ENCODE peak calls at places on chromosomes 1 and 21, in eight cellular contexts. Z is bronchial epithelial cell; Y is astrocyte of the cerebellum; I is neural crest cell; E is left ventricle myocardium inferior; J is NCI-H1436; Q is NCI-H69; N is activated T-helper 1 cell treated with anti-CD3 and anti-CD28 coated beads, Interleukin-12 subunit alpha, Interleukin-12 subunit beta, Interleukin-2, Interleukin-4 antibody, amounts not matched to agents 30 ng/mL and 10 ng/mL and 1 ng/mL, durations not matched to agents 14 hours and 24 hours and 36 hours. W is an unnamed sample.
A peak's percentile ranks its signal among the peaks of the same experiment; 100 is the strongest.

GRCh38 chr21:31665397-31665796 is 5.9 kb downstream of the SOD1 start:
- DNase-seq in Q (no peak), Z (no peak), E (no peak), I (no peak), J (no peak), N (peak; percentile 23), Y (no peak), W (no peak)

GRCh38 chr1:156368889-156369684 is at the start of gene RHBG:
- DNase-seq in E (peak; percentile 35), Y (no peak), Z (peak; percentile 35), J (peak; percentile 36), I (no peak), Q (peak; percentile 78), N (no peak), W (no peak)

GRCh38 chr21:46151989-46152938 is 3.1 kb downstream of the FTCD start:
- DNase-seq in Z (no peak), Q (no peak), J (no peak), N (no peak), I (no peak), Y (no peak), E (no peak), W (no peak)

GRCh38 chr1:201708085-201708512 is 120.9 kb upstream of the IPO9 start:
- DNase-seq in N (no peak), Q (peak; percentile 61), Y (no peak), J (no peak), Z (no peak), I (no peak), E (no peak), W (no peak)

GRCh38 chr1:234848972-234849641 is 239.1 kb upstream of the IRF2BP2 start:
- DNase-seq in N (no peak), Y (peak; percentile 97), I (no peak), Z (peak; percentile 74), Q (no peak), E (no peak), J (no peak), W (peak; percentile 83)

GRCh38 chr1:145916745-145917144 is 1.8 kb downstream of the PEX11B start:
- DNase-seq in E (no peak), Q (no peak), I (no peak), J (no peak), N (no peak), Y (no peak), Z (no peak), W (peak; percentile 10)

GRCh38 chr1:9009438-9010366 is 16.5 kb downstream of the SLC2A7 start:
- DNase-seq in Q (peak; percentile 7), J (no peak), E (no peak), Z (peak; percentile 17), Y (no peak), N (no peak), I (peak; percentile 28), W (no peak)

GRCh38 chr21:28256420-28256831 is 736.3 kb downstream of the LTN1 start:
- DNase-seq in Z (no peak), J (no peak), N (no peak), E (no peak), I (no peak), Q (no peak), Y (no peak), W (peak; percentile 50)

GRCh38 chr1:229420765-229421164 is 13.1 kb downstream of the ACTA1 start:
- DNase-seq in J (no peak), E (no peak), Y (no peak), Z (peak; percentile 9), Q (peak; percentile 60), I (no peak), N (no peak), W (no peak)

GRCh38 chr1:34870395-34870794 is 10.8 kb upstream of the SMIM12 start:
- DNase-seq in I (no peak), E (no peak), Y (no peak), N (no peak), Q (no peak), Z (no peak), J (no peak), W (no peak)

GRCh38 chr1:27557596-27558340 is 46.2 kb downstream of the AHDC1 start:
- DNase-seq in Z (peak; percentile 93), Q (peak; percentile 25), I (no peak), Y (no peak), J (no peak), E (peak; percentile 24), N (no peak), W (no peak)

GRCh38 chr1:241834733-241835377 is 13.1 kb upstream of the EXO1 start:
- DNase-seq in Q (peak; percentile 59), I (no peak), Y (peak; percentile 51), Z (peak; percentile 52), J (no peak), E (no peak), N (no peak), W (no peak)

GRCh38 chr1:64962447-64962846 is 3.9 kb downstream of the JAK1 start:
- DNase-seq in Z (no peak), Y (no peak), N (peak; percentile 29), Q (peak; percentile 39), E (no peak), J (no peak), I (no peak), W (peak; percentile 70)

GRCh38 chr1:231160851-231161710 is 777 bp upstream of the TRIM67 start:
- DNase-seq in Y (no peak), E (no peak), Z (no peak), N (no peak), Q (peak; percentile 51), I (peak; percentile 9), J (no peak), W (no peak)

GRCh38 chr1:31591425-31592093 is 15.2 kb downstream of the TINAGL1 start:
- DNase-seq in Q (peak; percentile 56), J (no peak), Z (peak; percentile 82), Y (no peak), N (no peak), E (no peak), I (no peak), W (peak; percentile 82)

GRCh38 chr1:235011599-235012435 is 116.8 kb downstream of the TOMM20 start:
- DNase-seq in N (peak; percentile 97), Q (peak; percentile 29), Y (peak; percentile 95), J (no peak), Z (peak; percentile 100), E (peak; percentile 55), I (no peak), W (peak; percentile 100)

GRCh38 chr1:68255301-68255700 is 23.0 kb upstream of the WLS start:
- DNase-seq in E (no peak), Z (no peak), N (no peak), I (no peak), Q (no peak), Y (no peak), J (no peak), W (no peak)

W was measured in kidney epithelial cell.